ENCODE peak calls at places on chromosomes 6 and 20, in nine cellular contexts. U is heart right ventricle; P is cardiac muscle cell; H is CD4-positive, CD25-positive, alpha-beta regulatory T cell; R is mucosa of descending colon; V is fibroblast of lung; W is heart left ventricle; J is IMR-90; T is tibial nerve. A is an unnamed sample.
A peak's percentile ranks its signal among the peaks of the same experiment; 100 is the strongest.

GRCh38 chr20:38473353-38473795 is 731 bp downstream of the RALGAPB start:
- DNase-seq in T (no peak), H (no peak), J (no peak), P (peak; percentile 36), U (peak; percentile 32), R (peak; percentile 56), W (peak; percentile 35), V (peak; percentile 40), A (no peak)

GRCh38 chr20:51800132-51800721 is 2.1 kb downstream of the SALL4 start:
- DNase-seq in W (peak; percentile 48), U (peak; percentile 48), V (peak; percentile 23), J (no peak), R (peak; percentile 74), H (peak; percentile 5), T (no peak), P (peak; percentile 57), A (peak; percentile 22)

GRCh38 chr20:39849664-39850063 is 839.4 kb downstream of the MAFB start:
- DNase-seq in P (peak; percentile 95), R (peak; percentile 28), W (peak; percentile 86), H (no peak), V (peak; percentile 95), J (peak; percentile 94), T (peak; percentile 57), U (peak; percentile 90), A (no peak)

GRCh38 chr20:17828598-17829144 is 128.9 kb downstream of the BANF2 start:
- DNase-seq in J (no peak), T (no peak), W (no peak), P (no peak), V (no peak), R (no peak), H (no peak), U (no peak), A (no peak)

GRCh38 chr20:20130399-20130798 is 78.1 kb downstream of the CFAP61 start:
- DNase-seq in R (peak; percentile 4), T (no peak), W (no peak), J (no peak), P (no peak), H (no peak), U (no peak), V (no peak), A (no peak)

GRCh38 chr6:34531580-34532201 is 24.4 kb downstream of the SPDEF start:
- DNase-seq in V (peak; percentile 83), T (peak; percentile 76), J (peak; percentile 67), R (peak; percentile 80), W (peak; percentile 43), P (peak; percentile 82), H (no peak), U (peak; percentile 70), A (no peak)

GRCh38 chr6:111626446-111626845 is 20.8 kb upstream of the TRAF3IP2 start:
- DNase-seq in P (no peak), U (peak; percentile 24), T (no peak), H (no peak), J (no peak), R (no peak), W (no peak), V (no peak), A (no peak)

GRCh38 chr20:57229490-57229889 is 37.0 kb downstream of the BMP7 start:
- DNase-seq in W (no peak), T (no peak), H (no peak), V (no peak), J (no peak), P (no peak), U (no peak), R (no peak), A (no peak)

GRCh38 chr20:44460795-44461141 is 14.9 kb upstream of the TTPAL start:
- DNase-seq in T (no peak), U (no peak), W (no peak), R (peak; percentile 73), V (peak; percentile 16), J (peak; percentile 23), H (no peak), P (peak; percentile 73), A (no peak)

DNA sequence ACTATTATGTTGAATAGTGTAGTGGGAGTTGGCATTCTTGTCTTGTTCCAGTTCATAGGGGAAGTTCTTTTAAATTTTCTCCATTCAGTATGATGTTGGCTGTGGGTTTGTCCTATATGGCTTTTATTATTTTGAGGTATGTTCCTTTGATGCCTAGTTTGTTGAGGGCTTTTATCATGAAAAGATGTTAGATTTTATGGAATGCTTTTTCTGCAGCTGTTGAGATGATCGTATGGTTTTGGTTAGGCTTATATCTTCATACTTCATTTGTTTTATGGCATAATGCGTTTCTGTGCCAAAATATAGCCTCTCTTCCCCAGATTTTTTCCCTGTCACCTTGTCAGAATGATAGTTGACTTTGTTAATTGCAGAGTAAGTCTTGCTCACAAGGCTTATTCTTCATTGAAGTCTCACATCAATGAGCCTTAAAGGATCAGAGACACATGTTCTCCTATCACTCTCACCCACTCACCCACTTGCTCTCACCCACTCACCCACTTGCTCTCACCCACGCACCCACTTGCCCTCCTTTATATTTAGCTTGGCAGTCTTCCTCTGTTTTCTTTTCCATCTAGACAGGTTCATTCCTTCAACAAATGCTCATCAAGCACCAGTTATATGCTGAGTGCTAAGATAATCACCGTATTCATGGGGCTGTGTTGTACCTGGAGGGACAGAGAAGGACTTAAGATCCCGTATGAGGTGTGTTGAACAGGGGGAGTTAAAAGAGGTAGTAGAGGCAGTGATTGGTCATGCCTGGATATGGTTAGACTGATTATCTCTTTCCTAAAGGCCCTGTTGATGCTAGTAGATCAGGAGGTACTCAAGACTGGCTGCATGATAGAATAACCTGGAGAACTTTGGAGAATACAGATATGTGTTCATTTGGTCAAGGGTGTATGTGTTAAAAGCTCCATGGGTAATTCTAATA is 19.3 kb downstream of the UST start:
- DNase-seq in J (no peak), W (no peak), U (no peak), H (no peak), P (no peak), T (no peak), R (no peak), V (no peak), A (no peak)
- H3K4me1 ChIP-seq in J (peaks cover 7% of the 10 kb centered on the region), W (no peaks in the 10 kb centered on the region), U (peaks cover 14% of the 10 kb centered on the region), H (peaks cover 15% of the 10 kb centered on the region), P (peaks cover 14% of the 10 kb centered on the region), T (no peaks in the 10 kb centered on the region), R (no peaks in the 10 kb centered on the region), V (peaks cover 8% of the 10 kb centered on the region), A (peaks cover 48% of the 10 kb centered on the region)

DNA sequence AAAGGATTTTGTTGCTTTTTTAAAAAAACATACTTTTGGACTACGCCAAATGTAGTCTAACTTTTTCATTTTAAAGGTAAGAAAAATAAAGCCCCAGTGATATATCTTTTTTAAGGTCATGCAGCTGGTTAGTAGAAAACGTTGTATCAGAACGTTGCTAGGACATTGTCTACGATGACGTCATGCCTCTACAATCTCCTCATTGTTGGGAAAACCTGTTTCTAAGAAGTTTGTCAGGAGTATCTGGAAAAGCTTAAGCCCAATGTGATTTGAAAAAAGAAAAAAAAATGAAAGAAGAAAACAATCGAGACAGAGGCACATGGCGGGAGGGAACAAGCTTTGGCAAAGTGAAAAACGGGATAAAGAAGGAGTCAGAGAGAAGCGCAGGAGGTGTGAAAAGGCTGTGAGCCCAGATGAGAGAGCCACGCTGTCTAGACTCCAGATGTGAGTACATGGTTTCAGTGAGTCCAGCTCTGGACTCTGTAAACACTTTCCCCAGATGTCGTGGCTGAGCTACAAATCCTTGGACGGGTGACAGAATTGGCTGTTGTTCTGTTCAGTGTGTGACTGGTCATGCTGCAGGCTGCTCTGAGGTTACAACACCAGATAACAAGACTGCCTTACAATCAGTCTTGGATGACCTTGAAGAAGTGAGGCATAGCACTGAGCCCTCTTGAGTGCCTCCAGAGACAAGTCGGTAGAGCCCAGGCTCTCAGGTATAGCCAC is 656.7 kb upstream of the ID4 start:
- DNase-seq in R (peak; percentile 51), U (peak; percentile 84), H (no peak), V (peak; percentile 10), J (no peak), W (peak; percentile 72), P (peak; percentile 56), T (peak; percentile 31), A (no peak)
- H3K4me1 ChIP-seq in R (no peaks in the 10 kb centered on the region), U (peaks cover 17% of the 10 kb centered on the region), H (no peaks in the 10 kb centered on the region), V (no peaks in the 10 kb centered on the region), J (no peaks in the 10 kb centered on the region), W (no peaks in the 10 kb centered on the region), P (no peaks in the 10 kb centered on the region), T (no peaks in the 10 kb centered on the region), A (no peaks in the 10 kb centered on the region)

GRCh38 chr6:21730533-21730932 is 137.0 kb downstream of the SOX4 start:
- DNase-seq in T (no peak), J (no peak), H (no peak), V (no peak), P (no peak), R (no peak), U (no peak), W (no peak), A (no peak)

GRCh38 chr6:21722488-21722887 is 128.9 kb downstream of the SOX4 start:
- DNase-seq in P (no peak), V (no peak), J (no peak), T (no peak), H (no peak), R (no peak), W (no peak), U (no peak), A (no peak)

GRCh38 chr6:21728141-21728540 is 134.6 kb downstream of the SOX4 start:
- DNase-seq in P (no peak), V (no peak), R (no peak), T (no peak), J (no peak), H (no peak), U (no peak), W (no peak), A (no peak)

GRCh38 chr6:21729431-21729830 is 135.9 kb downstream of the SOX4 start:
- DNase-seq in U (no peak), H (no peak), P (no peak), T (no peak), W (no peak), J (no peak), R (no peak), V (peak; percentile 42), A (no peak)

DNA sequence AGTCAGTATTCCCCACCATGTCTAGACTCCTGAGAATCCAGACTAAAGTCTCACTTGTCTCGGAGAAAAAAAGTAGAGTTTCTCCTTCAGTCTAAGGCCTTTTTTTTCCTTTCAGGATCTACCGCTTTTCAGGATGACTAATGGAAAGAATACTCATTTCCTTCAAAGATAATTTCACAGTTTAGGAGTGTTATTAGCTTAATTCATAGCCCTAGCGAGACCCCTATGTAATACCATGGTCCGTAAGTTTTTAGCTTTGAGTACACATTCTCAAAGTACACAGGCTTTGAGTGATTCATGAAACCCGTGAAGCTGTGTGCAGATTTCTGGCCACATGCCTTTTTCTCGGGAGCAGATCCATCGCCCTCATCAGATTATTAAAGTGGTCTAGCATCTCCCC is 133.1 kb downstream of the SOX4 start:
- DNase-seq in W (no peak), R (no peak), J (no peak), V (peak; percentile 64), P (peak; percentile 24), T (no peak), H (no peak), U (no peak), A (no peak)
- H3K4me1 ChIP-seq in W (no peaks in the 10 kb centered on the region), R (no peaks in the 10 kb centered on the region), J (peaks cover 5% of the 10 kb centered on the region), V (no peaks in the 10 kb centered on the region), P (no peaks in the 10 kb centered on the region), T (no peaks in the 10 kb centered on the region), H (no peaks in the 10 kb centered on the region), U (peaks cover 13% of the 10 kb centered on the region), A (no peaks in the 10 kb centered on the region)

GRCh38 chr6:167698540-167698939 is 128.2 kb upstream of the AFDN start:
- DNase-seq in V (no peak), T (no peak), U (no peak), J (no peak), P (no peak), H (no peak), R (no peak), W (no peak), A (no peak)
- H3K4me1 ChIP-seq in V (no peaks in the 10 kb centered on the region), T (no peaks in the 10 kb centered on the region), U (peaks cover 23% of the 10 kb centered on the region), J (no peaks in the 10 kb centered on the region), P (peaks cover 7% of the 10 kb centered on the region), H (peaks cover 10% of the 10 kb centered on the region), R (peaks cover 9% of the 10 kb centered on the region), W (peaks cover 9% of the 10 kb centered on the region), A (peaks cover 16% of the 10 kb centered on the region)